ENCODE peak calls at places on chromosomes 12 and 14, in seven cellular contexts. Z is GM23248; B is stimulated activated naive CD4-positive, alpha-beta T cell; H is memory B cell; J is epithelial cell of proximal tubule; K is neural progenitor cell; E is hippocampal formation. C is an unnamed sample.

GRCh38 chr12:25054783-25055144 is 105.9 kb upstream of the BCAT1 start:
- DNase-seq in K (no peak), H (no peak), E (no peak), Z (peak), B (peak), J (no peak), C (no peak)

GRCh38 chr12:116599285-116600122 is 40.3 kb downstream of the MAP1LC3B2 start:
- DNase-seq in J (no peak), B (peak), H (peak), K (peak), Z (peak), E (no peak), C (peak)

GRCh38 chr12:67545298-67545697 is 103.2 kb upstream of the DYRK2 start:
- DNase-seq in B (no peak), H (no peak), E (no peak), K (no peak), J (no peak), Z (peak), C (no peak)

GRCh38 chr12:97368462-97369150 is 94.0 kb upstream of the RMST start:
- DNase-seq in B (no peak), Z (no peak), H (no peak), J (no peak), K (no peak), E (no peak), C (no peak)

GRCh38 chr14:74571901-74572828 is 39.9 kb downstream of the LTBP2 start:
- DNase-seq in K (no peak), J (peak), E (no peak), B (no peak), H (no peak), Z (peak), C (no peak)

GRCh38 chr12:122830517-122831214 is 4.6 kb upstream of the HIP1R start:
- DNase-seq in Z (peak), J (no peak), H (no peak), B (no peak), K (no peak), E (no peak), C (no peak)

GRCh38 chr12:124904306-124905098 is 9.9 kb downstream of the UBC start:
- DNase-seq in J (no peak), E (peak), K (peak), H (no peak), B (no peak), Z (peak), C (peak)

GRCh38 chr12:62618948-62619347 is 152.3 kb downstream of the MON2 start:
- DNase-seq in K (no peak), H (no peak), E (no peak), B (no peak), Z (no peak), J (no peak), C (no peak)

GRCh38 chr14:76118594-76118993 is 33.1 kb upstream of the GPATCH2L start:
- DNase-seq in J (no peak), E (no peak), B (no peak), K (no peak), H (no peak), Z (no peak), C (no peak)

GRCh38 chr12:98058838-98059237 is 456.6 kb upstream of the TMPO start:
- DNase-seq in H (no peak), J (no peak), Z (no peak), E (no peak), B (no peak), K (peak), C (no peak)

GRCh38 chr14:51552275-51552674 is 99.4 kb upstream of the FRMD6 start:
- DNase-seq in H (no peak), K (peak), B (no peak), Z (no peak), J (no peak), E (no peak), C (no peak)

GRCh38 chr12:90871697-90872096 is 83.3 kb downstream of the CCER1 start:
- DNase-seq in K (no peak), J (no peak), Z (no peak), H (no peak), E (no peak), B (no peak), C (no peak)

GRCh38 chr14:95545769-95546168 is 10.9 kb downstream of the GLRX5 start:
- DNase-seq in H (no peak), Z (peak), J (peak), B (no peak), E (no peak), K (no peak), C (no peak)

GRCh38 chr14:96176811-96177211 is 27.8 kb upstream of the BDKRB2 start:
- DNase-seq in B (no peak), E (no peak), K (no peak), Z (peak), J (no peak), H (no peak), C (no peak)

GRCh38 chr12:10968765-10969456 is 17.8 kb downstream of the TAS2R50 start:
- DNase-seq in J (peak), K (no peak), Z (peak), B (no peak), E (no peak), H (no peak), C (no peak)

GRCh38 chr12:15709524-15709923 is 79.7 kb downstream of the EPS8 start:
- DNase-seq in J (no peak), E (no peak), B (no peak), H (no peak), Z (no peak), K (peak), C (no peak)

GRCh38 chr14:72723741-72724530 is 170.0 kb downstream of the DPF3 start:
- DNase-seq in H (no peak), B (no peak), K (no peak), Z (peak), J (no peak), E (no peak), C (no peak)

GRCh38 chr12:113471619-113472171 is at the start of gene LHX5:
- DNase-seq in K (peak), Z (peak), J (no peak), B (no peak), E (no peak), H (no peak), C (no peak)

GRCh38 chr14:94346841-94347240 is 23.7 kb upstream of the SERPINA6 start:
- DNase-seq in K (no peak), B (no peak), H (no peak), E (no peak), Z (peak), J (no peak), C (no peak)

GRCh38 chr12:87152084-87152483 is 877.1 kb downstream of the C12orf50 start:
- DNase-seq in E (no peak), K (no peak), B (no peak), Z (no peak), J (no peak), H (no peak), C (no peak)

GRCh38 chr12:56146492-56147460 is 5.6 kb upstream of the MYL6B start:
- DNase-seq in B (no peak), Z (no peak), H (no peak), E (no peak), J (no peak), K (no peak), C (no peak)

GRCh38 chr14:73237786-73238261 is 518 bp downstream of the PAPLN start:
- DNase-seq in E (no peak), H (no peak), B (no peak), J (no peak), K (peak), Z (peak), C (no peak)

GRCh38 chr14:78022059-78022458 is 148.1 kb upstream of the NRXN3 start:
- DNase-seq in E (no peak), H (no peak), B (no peak), Z (peak), J (no peak), K (peak), C (no peak)

GRCh38 chr14:95516554-95517209 is at the start of gene SYNE3:
- DNase-seq in J (no peak), K (peak), B (peak), Z (peak), E (no peak), H (peak), C (no peak)

GRCh38 chr14:66038214-66038977 is 447.8 kb upstream of the CCDC196 start:
- DNase-seq in J (peak), E (peak), K (no peak), H (no peak), B (no peak), Z (peak), C (no peak)

GRCh38 chr12:66388512-66388911 is 86.2 kb downstream of the HELB start:
- DNase-seq in B (no peak), Z (no peak), E (no peak), J (no peak), K (no peak), H (no peak), C (no peak)

GRCh38 chr12:20212658-20213387 is 155.5 kb upstream of the PDE3A start:
- DNase-seq in B (no peak), H (no peak), Z (peak), K (peak), E (peak), J (peak), C (peak)

GRCh38 chr12:19759229-19759628 is 319.9 kb downstream of the AEBP2 start:
- DNase-seq in K (no peak), H (no peak), J (no peak), B (no peak), E (no peak), Z (peak), C (no peak)

GRCh38 chr14:75648066-75648838 is 12.4 kb downstream of the ERG28 start:
- DNase-seq in Z (peak), H (no peak), J (peak), E (no peak), B (no peak), K (no peak), C (no peak)

GRCh38 chr14:78764240-78764639 is 594.1 kb downstream of the NRXN3 start:
- DNase-seq in Z (peak), H (no peak), J (peak), E (no peak), B (no peak), K (no peak), C (no peak)

GRCh38 chr12:991350-992278 is 591 bp downstream of the ERC1 start:
- DNase-seq in K (peak), H (no peak), Z (peak), B (peak), J (no peak), E (no peak), C (no peak)

GRCh38 chr14:42671636-42672035 is 1065.0 kb downstream of the LRFN5 start:
- DNase-seq in E (no peak), J (no peak), K (no peak), B (no peak), H (no peak), Z (no peak), C (no peak)

GRCh38 chr12:77161944-77162343 is 96.6 kb upstream of the E2F7 start:
- DNase-seq in E (no peak), K (peak), B (no peak), J (no peak), H (no peak), Z (no peak), C (no peak)

GRCh38 chr12:4421590-4422031 is 24.0 kb downstream of the FGF6 start:
- DNase-seq in K (peak), H (peak), B (peak), Z (peak), J (no peak), E (no peak), C (no peak)

GRCh38 chr12:1544991-1545700 is 49.2 kb downstream of the FBXL14 start:
- DNase-seq in K (no peak), J (no peak), H (no peak), E (peak), B (no peak), Z (peak), C (no peak)

GRCh38 chr14:80850197-80850814 is 91.2 kb downstream of the CEP128 start:
- DNase-seq in H (peak), E (peak), K (peak), J (peak), B (peak), Z (peak), C (no peak)

GRCh38 chr14:24563505-24563904 is 12.5 kb downstream of the CTSG start:
- DNase-seq in H (no peak), B (no peak), K (no peak), Z (no peak), E (no peak), J (no peak), C (no peak)